ENCODE peak calls at places on chromosome 16, in six cellular contexts. F is heart left ventricle, X is colonic mucosa, E is left ventricle myocardium inferior, I is ascending aorta, L is thoracic aorta. Q is an unnamed sample. For H3K4me1, the result is how much of the 10 kb centered on the place peaks cover.

GRCh38 chr16:29806096-29806579 is at the start of gene MAZ:
- DNase-seq in F (no peak), X (no peak), E (no peak), I (no peak), L (no peak), Q (no peak)

GRCh38 chr16:74224828-74225227 is 71.8 kb upstream of the PSMD7 start:
- DNase-seq in F (no peak), X (no peak), E (no peak), I (no peak), L (no peak), Q (no peak)

GRCh38 chr16:85891776-85892166 is 7.2 kb upstream of the IRF8 start:
- DNase-seq in F (no peak), X (peak), E (no peak), I (no peak), L (no peak), Q (no peak)

GRCh38 chr16:74622005-74622404 is 15.1 kb upstream of the GLG1 start:
- DNase-seq in F (no peak), X (no peak), E (no peak), I (no peak), L (no peak), Q (peak)

GRCh38 chr16:19694989-19695388 is 23.0 kb downstream of the KNOP1 start:
- DNase-seq in F (no peak), X (no peak), E (no peak), I (no peak), L (no peak), Q (no peak)

GRCh38 chr16:86877108-86877507 is 298.8 kb downstream of the FOXL1 start:
- DNase-seq in F (no peak), X (no peak), E (no peak), I (no peak), L (no peak), Q (no peak)

GRCh38 chr16:765488-765865 is 4.9 kb downstream of the MSLN start:
- DNase-seq in F (no peak), X (no peak), E (no peak), I (no peak), L (no peak), Q (no peak)

GRCh38 chr16:72818286-72818845 is 229.6 kb downstream of the ZFHX3 start:
- DNase-seq in F (no peak), X (no peak), E (no peak), I (no peak), L (no peak), Q (no peak)

GRCh38 chr16:82741073-82741615 is 114.4 kb downstream of the CDH13 start:
- DNase-seq in F (no peak), X (no peak), E (no peak), I (no peak), L (no peak), Q (no peak)

GRCh38 chr16:1788708-1789100 is 4.8 kb downstream of the IGFALS start:
- DNase-seq in F (peak), X (no peak), E (no peak), I (peak), L (no peak), Q (no peak)

GRCh38 chr16:17529982-17530760 is 59.4 kb upstream of the XYLT1 start:
- DNase-seq in F (no peak), X (no peak), E (no peak), I (no peak), L (no peak), Q (no peak)

GRCh38 chr16:79278506-79278905 is 322.0 kb downstream of the MAF start:
- DNase-seq in F (no peak), X (no peak), E (no peak), I (no peak), L (no peak), Q (no peak)

GRCh38 chr16:81637336-81638235 is 141.5 kb upstream of the PLCG2 start:
- DNase-seq in F (no peak), X (no peak), E (no peak), I (no peak), L (no peak), Q (no peak)

GRCh38 chr16:81635336-81635947 is 143.6 kb upstream of the PLCG2 start:
- DNase-seq in F (no peak), X (no peak), E (no peak), I (no peak), L (no peak), Q (no peak)

GRCh38 chr16:81634380-81635121 is 144.5 kb upstream of the PLCG2 start:
- DNase-seq in F (no peak), X (no peak), E (no peak), I (no peak), L (no peak), Q (no peak)

GRCh38 chr16:81638286-81638945 is 140.7 kb upstream of the PLCG2 start:
- DNase-seq in F (no peak), X (no peak), E (no peak), I (no peak), L (no peak), Q (no peak)

DNA sequence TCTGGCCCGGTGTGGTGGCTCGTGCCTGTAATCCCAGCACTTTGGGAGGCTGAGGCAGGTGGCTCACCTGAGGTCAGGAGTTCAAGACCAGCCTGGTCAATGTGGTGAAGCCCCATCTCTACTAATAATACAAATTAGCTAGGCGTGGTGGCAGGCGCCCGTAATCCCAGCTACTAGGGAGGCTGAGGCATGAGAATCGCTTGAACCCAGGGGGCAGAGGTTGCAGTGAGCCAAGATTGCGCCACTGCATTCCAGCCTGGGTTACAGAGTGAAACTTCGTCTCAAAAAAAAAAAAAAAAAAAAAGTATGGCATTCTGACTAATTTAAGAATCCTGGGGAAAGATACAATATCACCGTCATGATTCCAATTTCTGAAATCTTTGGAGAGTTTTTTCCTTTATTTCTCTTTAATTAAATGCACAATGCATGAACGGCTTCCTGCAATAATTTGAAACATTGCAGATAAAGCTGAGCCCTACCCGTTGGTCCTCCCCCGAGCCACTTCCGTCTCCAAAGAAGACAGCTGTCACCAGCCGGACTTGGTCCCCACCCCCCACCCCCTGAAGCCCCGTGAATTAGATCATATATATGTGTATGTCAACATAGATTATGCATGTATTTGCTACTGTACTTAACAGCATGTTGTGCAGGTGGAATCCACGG is 142.7 kb upstream of the PLCG2 start:
- DNase-seq in F (no peak), X (no peak), E (no peak), I (no peak), L (no peak), Q (no peak)
- H3K4me1 ChIP-seq in F (under half), X (under half), E (under half), I (under half), L (under half), Q (under half)

GRCh38 chr16:12257926-12258561 is 281.5 kb downstream of the SNX29 start:
- DNase-seq in F (no peak), X (peak), E (no peak), I (no peak), L (no peak), Q (peak)

GRCh38 chr16:12256880-12257279 is 280.3 kb downstream of the SNX29 start:
- DNase-seq in F (no peak), X (no peak), E (no peak), I (no peak), L (no peak), Q (no peak)

GRCh38 chr16:12254566-12254965 is 278.0 kb downstream of the SNX29 start:
- DNase-seq in F (no peak), X (no peak), E (no peak), I (no peak), L (no peak), Q (no peak)

GRCh38 chr16:12255473-12255872 is 278.9 kb downstream of the SNX29 start:
- DNase-seq in F (no peak), X (no peak), E (no peak), I (no peak), L (no peak), Q (no peak)

GRCh38 chr16:12255919-12256665 is 279.6 kb downstream of the SNX29 start:
- DNase-seq in F (no peak), X (no peak), E (no peak), I (no peak), L (no peak), Q (no peak)
- H3K4me1 ChIP-seq in F (under half), X (under half), E (under half), I (under half), L (under half), Q (under half)

GRCh38 chr16:89446975-89447293 is 43.4 kb downstream of the ANKRD11 start:
- DNase-seq in F (no peak), X (no peak), E (no peak), I (no peak), L (no peak), Q (no peak)
- H3K4me1 ChIP-seq in F (under half), X (under half), E (half or more), I (half or more), L (half or more), Q (under half)

GRCh38 chr16:10220942-10221341 is 38.7 kb upstream of the GRIN2A start:
- DNase-seq in F (no peak), X (no peak), E (no peak), I (no peak), L (no peak), Q (no peak)
- H3K4me1 ChIP-seq in F (under half), X (under half), E (under half), I (under half), L (under half), Q (under half)

GRCh38 chr16:3014971-3015370 is 2.2 kb downstream of the CLDN9 start:
- DNase-seq in F (no peak), X (no peak), E (no peak), I (no peak), L (no peak), Q (no peak)

GRCh38 chr16:3012246-3012645 is 477 bp upstream of the CLDN9 start:
- DNase-seq in F (no peak), X (no peak), E (no peak), I (no peak), L (no peak), Q (no peak)

GRCh38 chr16:3012828-3013420 is at the start of gene CLDN9:
- DNase-seq in F (no peak), X (peak), E (no peak), I (no peak), L (no peak), Q (no peak)

GRCh38 chr16:3013998-3014690 is 1.4 kb downstream of the CLDN9 start:
- DNase-seq in F (no peak), X (no peak), E (no peak), I (no peak), L (no peak), Q (no peak)

DNA sequence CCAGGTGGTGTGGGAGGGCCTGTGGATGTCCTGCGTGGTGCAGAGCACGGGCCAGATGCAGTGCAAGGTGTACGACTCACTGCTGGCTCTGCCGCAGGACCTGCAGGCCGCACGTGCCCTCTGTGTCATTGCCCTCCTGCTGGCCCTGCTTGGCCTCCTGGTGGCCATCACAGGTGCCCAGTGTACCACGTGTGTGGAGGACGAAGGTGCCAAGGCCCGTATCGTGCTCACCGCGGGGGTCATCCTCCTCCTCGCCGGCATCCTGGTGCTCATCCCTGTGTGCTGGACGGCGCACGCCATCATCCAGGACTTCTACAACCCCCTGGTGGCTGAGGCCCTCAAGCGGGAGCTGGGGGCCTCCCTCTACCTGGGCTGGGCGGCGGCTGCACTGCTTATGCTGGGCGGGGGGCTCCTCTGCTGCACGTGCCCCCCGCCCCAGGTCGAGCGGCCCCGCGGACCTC is 798 bp downstream of the CLDN9 start:
- DNase-seq in F (no peak), X (no peak), E (no peak), I (no peak), L (no peak), Q (no peak)
- H3K4me1 ChIP-seq in F (under half), X (under half), E (under half), I (under half), L (under half), Q (under half)

DNA sequence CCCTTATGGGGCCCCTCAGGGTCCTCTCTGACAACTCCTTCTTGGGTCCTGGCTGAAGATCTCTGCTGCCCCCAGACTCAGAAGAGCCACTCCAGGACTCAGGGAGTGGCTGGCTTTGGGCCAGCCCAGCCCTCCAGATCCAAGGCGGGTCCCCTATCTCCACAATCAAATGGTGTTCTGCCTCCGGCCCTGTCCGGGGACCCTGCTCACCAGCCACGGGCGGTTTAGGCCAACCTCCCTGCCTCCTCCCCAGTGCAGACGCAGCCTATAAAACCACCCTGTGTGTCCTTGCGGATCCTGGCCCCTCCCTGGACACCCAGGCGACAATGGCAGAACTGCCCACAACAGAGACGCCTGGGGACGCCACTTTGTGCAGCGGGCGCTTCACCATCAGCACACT is at the start of gene SLC12A3:
- DNase-seq in F (no peak), X (no peak), E (no peak), I (no peak), L (no peak), Q (no peak)
- H3K4me1 ChIP-seq in F (under half), X (under half), E (under half), I (under half), L (under half), Q (under half)

DNA sequence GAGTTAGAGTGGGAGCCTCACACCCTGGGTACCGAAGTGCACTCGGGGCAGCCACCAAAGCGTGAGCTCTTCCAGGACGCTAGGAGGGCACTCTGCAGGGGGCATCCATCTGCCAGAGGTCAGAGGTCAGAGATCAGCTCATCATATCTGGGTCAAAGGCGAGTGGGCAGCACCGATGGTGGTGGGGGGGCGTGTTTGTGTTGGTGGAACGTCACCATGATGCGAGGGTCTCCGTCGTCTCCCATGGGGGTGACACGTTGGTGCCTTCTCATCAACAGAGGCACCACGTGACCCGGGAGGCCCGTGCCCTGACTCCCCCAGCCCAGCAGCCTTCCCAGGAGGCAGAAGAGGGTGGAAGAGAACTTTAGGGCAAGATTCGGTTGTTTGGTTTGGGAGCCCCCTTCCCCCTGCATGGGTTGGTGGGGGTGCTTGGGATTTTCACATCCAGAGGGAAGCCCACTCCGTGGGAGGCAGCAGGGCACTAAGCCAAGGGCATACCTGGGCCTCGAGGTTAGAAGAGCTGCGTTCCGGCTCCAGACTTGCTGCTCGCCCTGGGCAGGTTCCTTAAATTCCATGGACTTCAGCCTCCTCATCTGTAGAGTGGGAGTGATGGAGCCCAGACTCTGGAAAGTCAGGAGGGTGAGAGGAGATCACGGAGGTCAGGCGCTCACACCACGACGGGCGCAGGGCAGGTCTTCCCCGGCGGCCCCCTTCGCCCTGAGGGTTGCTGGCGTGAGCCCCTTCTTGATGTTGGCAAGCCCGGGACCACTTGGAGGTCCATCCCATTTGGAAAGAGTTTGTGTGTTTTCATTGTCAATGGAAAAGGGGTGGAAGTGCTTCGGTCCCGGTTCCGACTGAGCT is 14.0 kb downstream of the CRISPLD2 start:
- DNase-seq in F (no peak), X (no peak), E (no peak), I (no peak), L (no peak), Q (no peak)
- H3K4me1 ChIP-seq in F (under half), X (under half), E (half or more), I (under half), L (half or more), Q (under half)

GRCh38 chr16:89919535-89920406 is 1.1 kb downstream of the MC1R start:
- DNase-seq in F (no peak), X (no peak), E (no peak), I (no peak), L (no peak), Q (no peak)
- H3K4me1 ChIP-seq in F (under half), X (under half), E (half or more), I (under half), L (half or more), Q (half or more)